ENCODE peak calls at places on chromosomes 5 and 9, in four cellular contexts. One of them, this sample, is unnamed.

GRCh38 chr9:116411506-116411905 is 257.9 kb downstream of the PAPPA start:
- DNase-seq in Calu3: no peak
- DNase-seq in epithelial cell of proximal tubule: no peak
- DNase-seq in AG09319: no peak
- DNase-seq in this sample: no peak

GRCh38 chr9:17856995-17857394 is 278.1 kb downstream of the SH3GL2 start:
- DNase-seq in AG09319: no peak
- DNase-seq in epithelial cell of proximal tubule: no peak
- DNase-seq in Calu3: no peak
- DNase-seq in this sample: no peak

GRCh38 chr9:22682536-22683392 is 236.1 kb downstream of the DMRTA1 start:
- DNase-seq in epithelial cell of proximal tubule: peak
- DNase-seq in AG09319: peak
- DNase-seq in Calu3: no peak
- DNase-seq in this sample: peak

GRCh38 chr5:97714426-97714825 is 531.4 kb upstream of the RIOK2 start:
- DNase-seq in Calu3: no peak
- DNase-seq in epithelial cell of proximal tubule: no peak
- DNase-seq in AG09319: no peak
- DNase-seq in this sample: no peak

GRCh38 chr5:180605554-180606214 is 14.4 kb upstream of the SCGB3A1 start:
- DNase-seq in AG09319: no peak
- DNase-seq in epithelial cell of proximal tubule: no peak
- DNase-seq in Calu3: peak
- DNase-seq in this sample: no peak

GRCh38 chr5:178389796-178390195 is 157.2 kb upstream of the PHYKPL start:
- DNase-seq in epithelial cell of proximal tubule: no peak
- DNase-seq in AG09319: no peak
- DNase-seq in Calu3: no peak
- DNase-seq in this sample: no peak

GRCh38 chr9:93996863-93997262 is 41.7 kb upstream of the BARX1 start:
- DNase-seq in Calu3: no peak
- DNase-seq in AG09319: no peak
- DNase-seq in epithelial cell of proximal tubule: no peak
- DNase-seq in this sample: no peak

GRCh38 chr5:111548992-111549649 is 36.8 kb upstream of the STARD4 start:
- DNase-seq in epithelial cell of proximal tubule: no peak
- DNase-seq in AG09319: no peak
- DNase-seq in Calu3: no peak
- DNase-seq in this sample: no peak

GRCh38 chr5:84080908-84081307 is 303.8 kb downstream of the EDIL3 start:
- DNase-seq in Calu3: no peak
- DNase-seq in AG09319: no peak
- DNase-seq in epithelial cell of proximal tubule: no peak
- DNase-seq in this sample: no peak

GRCh38 chr9:3386753-3387152 is 139.0 kb downstream of the RFX3 start:
- DNase-seq in AG09319: no peak
- DNase-seq in epithelial cell of proximal tubule: no peak
- DNase-seq in Calu3: peak
- DNase-seq in this sample: no peak

GRCh38 chr5:125794922-125795321 is 628.3 kb upstream of the GRAMD2B start:
- DNase-seq in Calu3: no peak
- DNase-seq in epithelial cell of proximal tubule: no peak
- DNase-seq in AG09319: no peak
- DNase-seq in this sample: no peak

GRCh38 chr5:149387982-149388381 is 8.9 kb upstream of the IL17B start:
- DNase-seq in AG09319: no peak
- DNase-seq in Calu3: no peak
- DNase-seq in epithelial cell of proximal tubule: no peak
- DNase-seq in this sample: no peak

GRCh38 chr5:102922839-102923477 is 167.9 kb downstream of the PAM start:
- DNase-seq in epithelial cell of proximal tubule: no peak
- DNase-seq in Calu3: no peak
- DNase-seq in AG09319: no peak
- DNase-seq in this sample: no peak

GRCh38 chr5:134851307-134851923 is 5.6 kb downstream of the C5orf24 start:
- DNase-seq in AG09319: no peak
- DNase-seq in epithelial cell of proximal tubule: no peak
- DNase-seq in Calu3: peak
- DNase-seq in this sample: no peak

GRCh38 chr9:126327016-126327749 is 554 bp downstream of the MVB12B start:
- DNase-seq in AG09319: no peak
- DNase-seq in epithelial cell of proximal tubule: no peak
- DNase-seq in Calu3: peak
- DNase-seq in this sample: no peak

GRCh38 chr5:140953234-140953633 is 13.0 kb upstream of the PCDHAC2 start:
- DNase-seq in AG09319: no peak
- DNase-seq in Calu3: no peak
- DNase-seq in epithelial cell of proximal tubule: no peak
- DNase-seq in this sample: no peak

GRCh38 chr5:1009359-1010180 is 968 bp downstream of the NKD2 start:
- DNase-seq in Calu3: no peak
- DNase-seq in AG09319: no peak
- DNase-seq in epithelial cell of proximal tubule: no peak
- DNase-seq in this sample: no peak

GRCh38 chr5:10220253-10220652 is 29.4 kb downstream of the ATPSCKMT start:
- DNase-seq in Calu3: no peak
- DNase-seq in AG09319: no peak
- DNase-seq in epithelial cell of proximal tubule: no peak
- DNase-seq in this sample: no peak
- TF ChIP-seq CTCF in Calu3: no peak
- TF ChIP-seq CTCF in AG09319: no peak
- TF ChIP-seq CTCF in epithelial cell of proximal tubule: peak
- TF ChIP-seq CTCF in this sample: peak

GRCh38 chr5:173825215-173825865 is 62.8 kb upstream of the CPEB4 start:
- DNase-seq in Calu3: peak
- DNase-seq in epithelial cell of proximal tubule: no peak
- DNase-seq in AG09319: no peak
- DNase-seq in this sample: peak
- TF ChIP-seq CTCF in Calu3: no peak
- TF ChIP-seq CTCF in epithelial cell of proximal tubule: no peak
- TF ChIP-seq CTCF in AG09319: no peak
- TF ChIP-seq CTCF in this sample: no peak

DNA sequence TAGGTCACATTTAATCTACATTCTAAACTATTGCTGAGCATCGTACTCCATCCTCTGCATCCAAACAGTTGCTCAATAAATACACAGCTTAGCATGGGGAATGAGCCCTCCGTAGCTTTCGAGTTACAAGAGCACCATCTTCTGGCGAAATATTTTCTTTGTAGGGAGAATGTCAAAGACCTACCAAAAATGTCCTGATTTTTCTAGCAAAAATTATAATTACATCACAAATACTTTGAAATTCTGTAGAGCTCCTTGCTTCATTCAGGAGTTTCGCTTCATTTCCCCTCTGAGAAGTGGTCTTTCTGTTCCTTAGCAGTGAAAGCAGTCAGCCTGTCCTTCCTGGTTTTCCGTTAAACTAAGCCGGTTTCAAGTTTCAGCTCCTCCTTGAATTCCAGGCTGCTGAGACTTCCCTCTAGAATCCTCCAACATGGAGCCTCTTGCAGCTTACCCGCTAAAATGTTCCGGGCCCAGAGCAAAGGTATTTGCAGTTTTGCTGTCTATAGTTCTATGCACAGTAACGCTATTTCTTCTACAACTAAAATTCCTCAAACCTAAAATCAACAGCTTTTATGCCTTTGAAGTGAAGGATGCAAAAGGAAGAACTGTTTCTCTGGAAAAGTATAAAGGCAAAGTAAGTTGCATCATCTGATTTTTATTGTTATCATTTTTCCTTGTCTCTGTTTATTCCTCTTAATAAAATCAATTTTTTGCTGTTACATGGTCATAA is at the start of gene GPX8:
- DNase-seq in epithelial cell of proximal tubule: peak
- DNase-seq in Calu3: peak
- DNase-seq in AG09319: peak
- DNase-seq in this sample: peak
- TF ChIP-seq CTCF in epithelial cell of proximal tubule: peak
- TF ChIP-seq CTCF in Calu3: peak
- TF ChIP-seq CTCF in AG09319: peak
- TF ChIP-seq CTCF in this sample: peak

GRCh38 chr9:88723751-88724150 is 188.8 kb downstream of the NXNL2 start:
- DNase-seq in AG09319: no peak
- DNase-seq in epithelial cell of proximal tubule: no peak
- DNase-seq in Calu3: no peak
- DNase-seq in this sample: no peak

GRCh38 chr9:88721528-88722279 is 186.7 kb downstream of the NXNL2 start:
- DNase-seq in AG09319: no peak
- DNase-seq in Calu3: no peak
- DNase-seq in epithelial cell of proximal tubule: no peak
- DNase-seq in this sample: no peak

GRCh38 chr9:88724241-88724805 is 189.3 kb downstream of the NXNL2 start:
- DNase-seq in epithelial cell of proximal tubule: no peak
- DNase-seq in AG09319: no peak
- DNase-seq in Calu3: no peak
- DNase-seq in this sample: no peak

GRCh38 chr9:88721028-88721427 is 186.1 kb downstream of the NXNL2 start:
- DNase-seq in AG09319: no peak
- DNase-seq in Calu3: no peak
- DNase-seq in epithelial cell of proximal tubule: no peak
- DNase-seq in this sample: no peak

GRCh38 chr9:88722753-88723152 is 187.8 kb downstream of the NXNL2 start:
- DNase-seq in epithelial cell of proximal tubule: no peak
- DNase-seq in Calu3: no peak
- DNase-seq in AG09319: no peak
- DNase-seq in this sample: no peak
- TF ChIP-seq CTCF in epithelial cell of proximal tubule: peak
- TF ChIP-seq CTCF in Calu3: no peak
- TF ChIP-seq CTCF in AG09319: peak
- TF ChIP-seq CTCF in this sample: peak

GRCh38 chr9:127667127-127667844 is 39.5 kb upstream of the CFAP157 start:
- DNase-seq in AG09319: no peak
- DNase-seq in epithelial cell of proximal tubule: no peak
- DNase-seq in Calu3: no peak
- DNase-seq in this sample: no peak
- TF ChIP-seq CTCF in AG09319: no peak
- TF ChIP-seq CTCF in epithelial cell of proximal tubule: no peak
- TF ChIP-seq CTCF in Calu3: no peak
- TF ChIP-seq CTCF in this sample: no peak

DNA sequence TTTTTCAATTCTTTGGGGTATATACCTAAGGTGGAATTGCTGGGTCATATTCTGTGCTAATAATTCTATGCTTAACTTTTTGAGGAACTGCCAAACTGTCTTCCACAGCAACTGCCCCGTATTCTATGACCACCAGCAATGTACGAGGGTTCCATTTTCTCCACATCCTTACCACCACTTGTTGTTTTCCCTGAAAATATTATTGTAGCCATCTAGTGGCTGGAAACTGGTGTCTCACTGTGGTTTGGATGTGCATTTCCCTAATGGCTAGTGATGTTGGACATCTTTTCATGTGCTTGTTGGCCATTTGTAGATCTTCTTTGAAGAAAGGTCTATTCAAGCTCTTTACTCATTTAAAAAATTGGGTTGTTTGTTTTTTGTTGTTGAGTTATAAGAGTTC is 30.7 kb downstream of the MSX2 start:
- DNase-seq in AG09319: no peak
- DNase-seq in epithelial cell of proximal tubule: no peak
- DNase-seq in Calu3: no peak
- DNase-seq in this sample: no peak
- TF ChIP-seq CTCF in AG09319: peak
- TF ChIP-seq CTCF in epithelial cell of proximal tubule: peak
- TF ChIP-seq CTCF in Calu3: no peak
- TF ChIP-seq CTCF in this sample: peak

GRCh38 chr5:62403411-62404250 is at the start of gene DIMT1:
- DNase-seq in Calu3: peak
- DNase-seq in epithelial cell of proximal tubule: peak
- DNase-seq in AG09319: peak
- DNase-seq in this sample: peak
- TF ChIP-seq CTCF in Calu3: no peak
- TF ChIP-seq CTCF in epithelial cell of proximal tubule: no peak
- TF ChIP-seq CTCF in AG09319: no peak
- TF ChIP-seq CTCF in this sample: no peak

DNA sequence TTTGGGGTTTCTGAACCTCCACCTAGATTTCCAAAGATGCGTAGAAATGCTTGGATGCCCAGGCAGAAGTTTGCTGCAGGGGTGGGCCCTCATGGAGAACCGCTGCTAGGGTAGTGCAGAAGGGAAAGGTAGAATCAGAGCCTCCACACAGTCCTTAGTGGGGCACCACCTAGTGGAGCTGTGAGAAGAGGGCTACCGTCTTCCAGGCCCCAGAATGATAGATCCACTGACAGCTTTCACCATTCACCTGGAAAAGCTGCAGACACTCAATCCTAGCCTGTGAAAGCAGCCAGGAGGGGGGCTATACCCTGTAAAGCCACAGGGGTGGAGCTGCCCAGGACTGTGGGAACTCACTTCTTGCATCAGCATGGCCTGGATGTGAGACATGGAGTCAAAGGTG is 13.3 kb upstream of the HSDL2 start:
- DNase-seq in AG09319: no peak
- DNase-seq in epithelial cell of proximal tubule: no peak
- DNase-seq in Calu3: peak
- DNase-seq in this sample: no peak
- TF ChIP-seq CTCF in AG09319: no peak
- TF ChIP-seq CTCF in epithelial cell of proximal tubule: peak
- TF ChIP-seq CTCF in Calu3: peak
- TF ChIP-seq CTCF in this sample: no peak

DNA sequence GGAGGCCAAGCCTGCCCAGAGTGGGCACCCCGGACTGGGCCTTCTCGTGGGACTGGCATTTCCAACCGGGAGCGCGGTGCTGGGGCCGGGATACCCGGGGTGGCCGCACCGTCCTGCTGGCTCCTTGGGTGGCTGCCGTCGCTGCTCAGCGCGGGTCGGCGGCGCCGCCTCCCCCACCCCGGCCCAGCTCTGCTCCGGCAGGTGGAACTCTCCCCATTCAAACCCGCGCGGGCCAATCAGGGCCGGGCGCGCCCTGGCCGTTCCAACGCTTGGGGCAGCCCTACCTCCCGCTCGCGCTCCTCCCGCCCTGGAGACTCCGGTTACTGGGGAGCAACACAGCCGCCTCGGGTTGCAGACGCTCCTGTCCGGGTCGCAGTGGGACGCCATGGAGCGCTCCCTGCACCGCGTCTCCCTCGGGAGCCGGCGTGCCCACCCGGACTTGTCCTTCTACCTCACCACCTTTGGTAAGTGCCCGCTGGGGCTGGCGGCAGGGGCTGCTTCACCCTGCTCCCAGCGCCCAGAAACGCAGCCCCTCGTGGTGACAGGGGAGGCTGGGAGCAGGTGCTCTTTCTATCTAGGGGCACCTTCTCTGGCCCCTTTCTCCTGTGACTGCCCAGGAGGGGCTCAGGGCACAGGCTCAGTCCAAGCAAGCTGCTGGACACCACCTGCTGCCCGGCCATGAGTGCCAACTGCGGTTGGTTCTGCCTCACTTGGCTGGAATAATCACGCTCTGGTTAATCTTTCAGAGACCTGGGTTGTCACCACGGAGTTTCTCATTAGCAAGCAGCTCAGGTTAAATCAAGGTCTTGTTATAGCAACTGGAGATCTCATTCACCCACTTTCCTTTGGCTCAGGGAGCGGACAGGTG is at the start of gene RGS3:
- DNase-seq in epithelial cell of proximal tubule: peak
- DNase-seq in Calu3: peak
- DNase-seq in AG09319: no peak
- DNase-seq in this sample: no peak
- TF ChIP-seq CTCF in epithelial cell of proximal tubule: peak
- TF ChIP-seq CTCF in Calu3: no peak
- TF ChIP-seq CTCF in AG09319: no peak
- TF ChIP-seq CTCF in this sample: no peak